ENCODE peak calls at places on chromosome 19, in ten cellular contexts. Y is AG04449, D is choroid plexus epithelial cell, X is osteocyte, C is Calu3, N is AG10803, G is bronchial epithelial cell, B is cardiac fibroblast, F is endothelial cell, P is lower lobe of right lung. V is an unnamed sample.

GRCh38 chr19:2381151-2381822 is 21.2 kb downstream of the TMPRSS9 start:
- DNase-seq in X (no peak), P (no peak), Y (no peak), N (no peak), D (peak), B (no peak), C (no peak), F (no peak), G (no peak), V (no peak)

GRCh38 chr19:40284501-40285352 is at the start of gene AKT2:
- DNase-seq in G (no peak), C (peak), Y (no peak), X (peak), P (no peak), N (peak), D (peak), B (no peak), F (peak), V (peak)

GRCh38 chr19:38290631-38291147 is 13.4 kb upstream of the C19orf33 start:
- DNase-seq in B (peak), D (peak), X (no peak), G (peak), P (peak), N (peak), C (peak), Y (peak), F (no peak), V (no peak)

GRCh38 chr19:42140125-42140754 is 8.0 kb upstream of the POU2F2 start:
- DNase-seq in G (peak), X (peak), P (peak), Y (no peak), B (peak), F (peak), C (no peak), N (peak), D (peak), V (no peak)

GRCh38 chr19:40524133-40524549 is 52.5 kb upstream of the SHKBP1 start:
- DNase-seq in G (no peak), Y (no peak), F (no peak), N (no peak), P (no peak), D (no peak), X (no peak), B (no peak), C (no peak), V (no peak)

GRCh38 chr19:23203841-23204344 is 46.3 kb downstream of the ZNF724 start:
- DNase-seq in Y (no peak), G (no peak), X (no peak), D (peak), N (no peak), C (no peak), F (no peak), B (peak), P (no peak), V (no peak)

GRCh38 chr19:8484331-8484894 is 18.0 kb downstream of the PRAM1 start:
- DNase-seq in B (no peak), P (peak), Y (no peak), D (no peak), C (no peak), F (no peak), G (no peak), X (no peak), N (no peak), V (no peak)

GRCh38 chr19:14127929-14128509 is 8.4 kb downstream of the ASF1B start:
- DNase-seq in X (no peak), N (peak), P (peak), B (no peak), Y (no peak), G (no peak), C (no peak), D (peak), F (no peak), V (no peak)

GRCh38 chr19:43798546-43799409 is 3.5 kb downstream of the LYPD5 start:
- DNase-seq in X (no peak), F (no peak), N (no peak), C (peak), D (no peak), P (peak), Y (no peak), G (peak), B (no peak), V (no peak)

GRCh38 chr19:17037966-17038500 is 11.4 kb upstream of the CPAMD8 start:
- DNase-seq in P (no peak), C (no peak), X (no peak), N (no peak), B (no peak), G (no peak), F (no peak), Y (no peak), D (no peak), V (no peak)

GRCh38 chr19:12993562-12993961 is 1.7 kb upstream of the NFIX start:
- DNase-seq in Y (no peak), C (no peak), N (no peak), F (no peak), G (no peak), D (no peak), B (no peak), P (no peak), X (no peak), V (no peak)

GRCh38 chr19:49591731-49592485 is 926 bp downstream of the PRR12 start:
- DNase-seq in N (peak), G (peak), D (peak), P (peak), B (peak), F (peak), Y (no peak), X (no peak), C (peak), V (peak)

GRCh38 chr19:12841094-12841493 is 2.8 kb downstream of the MAST1 start:
- DNase-seq in X (no peak), F (peak), C (no peak), G (no peak), P (peak), Y (no peak), D (no peak), B (peak), N (no peak), V (no peak)

GRCh38 chr19:50427997-50428425 is 4.7 kb upstream of the MYBPC2 start:
- DNase-seq in X (no peak), G (peak), P (peak), N (peak), B (peak), Y (peak), C (no peak), D (peak), F (no peak), V (peak)

GRCh38 chr19:1492474-1493006 is 1.6 kb downstream of the REEP6 start:
- DNase-seq in C (peak), P (no peak), D (no peak), X (no peak), G (no peak), B (peak), N (no peak), F (no peak), Y (no peak), V (no peak)

GRCh38 chr19:44712864-44713515 is 14.0 kb downstream of the CEACAM16 start:
- DNase-seq in N (no peak), C (no peak), G (no peak), P (no peak), X (no peak), B (no peak), Y (no peak), D (peak), F (no peak), V (no peak)

GRCh38 chr19:53868091-53868891 is 608 bp downstream of the MYADM start:
- DNase-seq in D (peak), G (peak), B (peak), Y (no peak), C (peak), F (peak), P (peak), N (peak), X (peak), V (peak)

GRCh38 chr19:47381653-47382279 is 32.7 kb downstream of the DHX34 start:
- DNase-seq in Y (no peak), X (no peak), N (no peak), D (no peak), P (peak), C (no peak), B (no peak), F (no peak), G (no peak), V (no peak)

GRCh38 chr19:1411255-1412191 is 4.1 kb downstream of the DAZAP1 start:
- DNase-seq in F (no peak), X (no peak), N (peak), B (peak), Y (no peak), P (no peak), D (no peak), G (no peak), C (no peak), V (no peak)

GRCh38 chr19:55257461-55258411 is 1.1 kb downstream of the PPP6R1 start:
- DNase-seq in P (no peak), C (no peak), F (peak), Y (no peak), B (peak), N (peak), X (no peak), G (no peak), D (peak), V (peak)

GRCh38 chr19:39915101-39915847 is 19.2 kb downstream of the FCGBP start:
- DNase-seq in X (peak), N (no peak), C (no peak), P (no peak), Y (no peak), B (no peak), G (no peak), D (no peak), F (no peak), V (no peak)

GRCh38 chr19:1041272-1041834 is 1.4 kb downstream of the ABCA7 start:
- DNase-seq in D (no peak), N (no peak), X (no peak), C (no peak), B (no peak), Y (no peak), G (no peak), P (no peak), F (no peak), V (no peak)

GRCh38 chr19:1862424-1863307 is 713 bp downstream of the KLF16 start:
- DNase-seq in Y (no peak), D (no peak), B (no peak), G (no peak), N (no peak), C (peak), P (no peak), F (no peak), X (no peak), V (peak)

GRCh38 chr19:12668937-12669271 is 2.3 kb downstream of the WDR83 start:
- DNase-seq in C (peak), Y (no peak), P (peak), G (peak), N (peak), F (peak), X (no peak), B (peak), D (peak), V (no peak)

GRCh38 chr19:662207-662961 is 630 bp downstream of the RNF126 start:
- DNase-seq in F (peak), G (peak), B (peak), C (peak), Y (no peak), D (peak), P (peak), X (no peak), N (peak), V (peak)

GRCh38 chr19:55699221-55699620 is 24.2 kb downstream of the EPN1 start:
- DNase-seq in N (no peak), C (no peak), X (no peak), F (no peak), P (peak), Y (no peak), D (no peak), G (no peak), B (no peak), V (no peak)

GRCh38 chr19:12938536-12939291 is at the start of gene CALR:
- DNase-seq in B (peak), Y (no peak), N (peak), D (peak), G (no peak), X (no peak), F (no peak), C (peak), P (no peak), V (no peak)

GRCh38 chr19:3976495-3977241 is 5.8 kb upstream of the DAPK3 start:
- DNase-seq in B (no peak), G (no peak), N (peak), X (no peak), Y (no peak), D (no peak), C (peak), P (no peak), F (no peak), V (no peak)

GRCh38 chr19:3978145-3978544 is 7.1 kb downstream of the EEF2 start:
- DNase-seq in C (no peak), P (no peak), D (no peak), N (no peak), G (no peak), F (no peak), B (no peak), Y (no peak), X (no peak), V (no peak)

GRCh38 chr19:3979289-3979673 is 6.0 kb downstream of the EEF2 start:
- DNase-seq in X (no peak), G (no peak), F (no peak), C (no peak), P (no peak), Y (no peak), D (no peak), N (no peak), B (no peak), V (no peak)

GRCh38 chr19:3975637-3976087 is 4.8 kb upstream of the DAPK3 start:
- DNase-seq in P (no peak), D (no peak), G (no peak), B (no peak), X (no peak), N (no peak), F (no peak), Y (no peak), C (no peak), V (no peak)

DNA sequence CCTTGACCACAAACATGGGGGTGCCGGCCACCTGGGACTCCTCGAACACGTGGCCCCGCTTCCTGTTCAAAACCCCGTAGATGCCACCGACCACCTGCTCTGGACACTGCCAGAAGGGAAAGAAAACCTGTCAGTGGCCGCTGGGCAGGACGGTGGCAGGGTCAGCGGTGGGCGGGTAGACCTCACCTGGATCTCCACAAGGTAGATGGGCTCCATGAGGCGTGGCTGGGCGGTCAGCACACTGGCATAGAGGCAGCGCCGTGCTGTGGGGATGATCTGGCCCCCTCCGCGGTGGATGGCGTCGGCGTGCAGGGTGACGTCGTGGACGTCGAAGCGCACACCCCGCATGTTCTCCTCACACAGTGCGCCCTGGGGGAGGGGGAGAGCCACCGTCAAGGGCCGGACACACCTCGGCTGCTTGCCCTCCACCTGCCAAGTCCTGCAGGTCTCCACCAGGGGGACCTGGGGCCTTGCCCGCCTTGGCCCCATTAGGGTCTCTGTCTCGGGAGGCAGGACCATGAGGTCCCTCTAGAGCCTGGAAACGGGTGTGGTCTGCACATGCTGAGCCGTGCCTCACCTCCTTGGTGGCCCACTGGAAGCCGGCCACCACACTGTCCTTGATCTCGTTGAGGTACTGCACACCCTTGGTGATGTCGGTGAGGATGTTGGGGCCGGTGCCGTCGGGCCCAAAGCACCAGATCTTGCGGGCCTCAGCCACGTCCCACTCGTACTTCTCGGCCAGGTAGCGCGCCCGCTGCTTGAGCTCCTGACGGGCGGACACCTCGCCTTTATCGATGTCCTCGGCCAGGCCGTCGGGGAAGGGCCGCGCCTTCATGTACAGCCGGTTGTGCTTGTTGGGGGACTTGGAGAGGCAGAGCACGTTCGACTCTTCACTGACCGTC is 6.6 kb upstream of the DAPK3 start:
- DNase-seq in N (no peak), C (no peak), D (no peak), P (no peak), X (no peak), Y (no peak), G (no peak), B (no peak), F (no peak), V (no peak)
- TF ChIP-seq CTCF in N (no peak), C (peak), D (peak), P (no peak), X (no peak), Y (no peak), G (peak), B (peak), F (peak), V (no peak)

GRCh38 chr19:6556043-6556449 is 25.2 kb downstream of the TNFSF9 start:
- DNase-seq in D (no peak), Y (no peak), C (no peak), B (no peak), G (no peak), P (no peak), F (no peak), N (no peak), X (no peak), V (no peak)

GRCh38 chr19:6556480-6556879 is 25.7 kb downstream of the TNFSF9 start:
- DNase-seq in N (no peak), P (no peak), F (no peak), G (peak), X (no peak), D (peak), B (peak), Y (no peak), C (no peak), V (no peak)

GRCh38 chr19:6551091-6551490 is 20.3 kb downstream of the TNFSF9 start:
- DNase-seq in Y (no peak), D (no peak), C (no peak), F (no peak), P (no peak), G (no peak), B (no peak), N (no peak), X (no peak), V (no peak)

DNA sequence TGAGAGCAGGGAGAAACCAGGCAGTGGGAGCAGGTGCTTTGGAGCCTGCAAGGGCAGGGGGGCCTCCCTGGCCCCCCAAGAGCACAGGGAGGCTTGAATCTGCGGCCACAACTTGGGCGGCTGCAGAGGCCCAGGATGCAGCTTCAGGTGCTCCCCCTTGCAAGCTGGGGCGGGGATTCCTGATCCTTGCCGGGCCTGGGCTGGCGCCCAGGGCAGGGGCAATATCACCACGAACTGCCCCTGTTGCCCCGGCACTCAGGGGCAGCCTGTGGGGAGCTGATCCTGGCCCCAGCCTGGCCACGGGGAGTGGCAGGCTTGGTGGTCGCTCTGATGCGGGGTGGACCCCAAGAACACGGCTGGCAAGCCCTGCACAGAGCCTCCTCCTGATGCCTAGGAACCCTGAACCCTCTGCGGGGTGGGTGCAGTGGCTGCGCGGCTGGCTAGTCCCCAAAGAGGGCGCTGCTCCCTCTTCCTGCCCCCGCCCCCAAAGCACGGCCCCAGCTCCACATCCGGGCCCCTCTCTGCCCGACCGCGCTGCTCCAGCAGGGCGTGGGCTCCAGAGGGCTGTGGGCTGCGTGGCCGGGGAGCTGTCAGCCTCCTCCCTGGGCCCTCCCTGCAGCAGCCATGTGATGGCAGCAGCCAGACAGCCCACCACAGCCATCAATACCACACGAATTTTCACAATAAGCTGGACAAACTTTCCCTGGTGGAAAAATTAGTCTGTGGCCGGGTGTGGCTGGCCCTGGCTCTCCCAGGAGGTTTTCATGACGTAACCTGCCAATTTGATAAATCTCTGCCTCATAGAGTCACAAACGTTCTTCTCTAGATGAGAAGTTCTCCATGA is 21.0 kb downstream of the TNFSF9 start:
- DNase-seq in P (peak), Y (no peak), X (no peak), F (no peak), B (peak), C (no peak), D (no peak), N (no peak), G (no peak), V (peak)
- TF ChIP-seq CTCF in P (peak), Y (no peak), X (peak), F (no peak), B (peak), C (no peak), D (no peak), N (no peak), G (no peak), V (no peak)

DNA sequence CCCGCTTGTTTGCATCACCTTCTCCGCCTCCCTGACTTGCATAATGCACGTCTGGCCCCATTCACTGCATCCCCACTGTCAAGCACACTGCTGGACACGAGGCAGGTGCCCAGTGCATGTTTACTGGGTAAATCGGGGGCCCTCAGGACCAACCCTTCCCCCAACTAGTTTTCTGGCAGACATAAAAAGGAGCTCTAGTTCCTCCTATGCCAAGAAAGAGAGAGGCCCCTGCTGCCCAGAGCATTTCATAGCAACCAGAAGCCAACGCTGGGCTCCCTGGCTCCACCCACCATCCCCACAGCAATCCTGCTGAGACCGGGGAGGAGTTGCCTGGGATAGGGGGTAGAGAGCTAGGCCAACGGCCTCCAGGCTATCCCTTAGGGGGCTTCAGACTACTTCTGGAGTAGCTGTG is 23.2 kb downstream of the ANKRD27 start:
- DNase-seq in X (no peak), B (no peak), G (no peak), N (no peak), P (no peak), D (peak), Y (no peak), C (no peak), F (no peak), V (no peak)
- TF ChIP-seq CTCF in X (no peak), B (no peak), G (no peak), N (no peak), P (no peak), D (peak), Y (no peak), C (no peak), F (no peak), V (no peak)

GRCh38 chr19:28727133-28727834 is 485.7 kb downstream of the UQCRFS1 start:
- DNase-seq in D (peak), C (no peak), X (no peak), B (peak), P (no peak), G (no peak), F (peak), N (no peak), Y (no peak), V (no peak)

GRCh38 chr19:28727835-28728159 is 485.2 kb downstream of the UQCRFS1 start:
- DNase-seq in P (no peak), N (no peak), G (no peak), X (no peak), C (no peak), D (no peak), B (no peak), F (no peak), Y (no peak), V (no peak)

GRCh38 chr19:28736528-28736927 is 476.4 kb downstream of the UQCRFS1 start:
- DNase-seq in Y (no peak), X (no peak), P (no peak), F (no peak), N (no peak), G (no peak), B (peak), D (no peak), C (no peak), V (no peak)

GRCh38 chr19:28731113-28731512 is 481.8 kb downstream of the UQCRFS1 start:
- DNase-seq in G (no peak), D (no peak), C (no peak), N (no peak), B (no peak), X (no peak), P (no peak), Y (no peak), F (no peak), V (no peak)

DNA sequence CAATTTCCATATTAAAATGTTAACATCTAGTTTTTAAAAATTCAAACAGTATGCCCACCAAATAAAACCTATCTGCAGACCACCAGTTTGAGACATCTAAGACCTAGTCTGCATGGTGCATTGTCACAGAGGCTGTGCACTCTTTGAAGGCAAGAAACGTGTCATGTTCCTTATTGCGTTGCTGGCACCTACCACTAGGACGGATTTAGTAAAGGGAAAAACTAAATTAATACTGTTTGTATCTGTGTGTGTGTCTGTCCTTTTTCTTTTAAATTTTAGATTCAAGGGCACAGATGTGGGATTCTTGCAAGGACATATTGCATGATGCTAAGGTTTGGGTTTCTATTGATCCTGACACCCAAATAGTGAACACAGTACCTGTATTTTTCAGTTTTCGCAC is 481.4 kb downstream of the UQCRFS1 start:
- DNase-seq in C (no peak), P (no peak), Y (no peak), B (no peak), D (no peak), F (no peak), G (no peak), X (no peak), N (no peak), V (no peak)
- TF ChIP-seq CTCF in C (no peak), P (no peak), Y (no peak), B (no peak), D (no peak), F (peak), G (no peak), X (peak), N (peak), V (no peak)